ENCODE peak calls at places on chromosomes 3 and 15, in five cellular contexts. One of them, this sample, is unnamed.

GRCh38 chr15:89975482-89976291 is 25.4 kb upstream of the ZNF710 start:
- DNase-seq in neural progenitor cell: no peak
- DNase-seq in upper lobe of right lung: no peak
- DNase-seq in OCI-LY7: no peak
- DNase-seq in cardiac fibroblast: no peak
- DNase-seq in this sample: no peak

GRCh38 chr3:4495294-4496110 is 2.4 kb downstream of the ITPR1 start:
- DNase-seq in neural progenitor cell: no peak
- DNase-seq in upper lobe of right lung: no peak
- DNase-seq in OCI-LY7: peak
- DNase-seq in cardiac fibroblast: peak
- DNase-seq in this sample: no peak

GRCh38 chr15:67130673-67131601 is 65.5 kb downstream of the SMAD3 start:
- DNase-seq in neural progenitor cell: no peak
- DNase-seq in upper lobe of right lung: no peak
- DNase-seq in OCI-LY7: no peak
- DNase-seq in cardiac fibroblast: peak
- DNase-seq in this sample: peak

GRCh38 chr3:133426721-133427120 is 26.9 kb downstream of the BFSP2 start:
- DNase-seq in neural progenitor cell: no peak
- DNase-seq in upper lobe of right lung: no peak
- DNase-seq in OCI-LY7: no peak
- DNase-seq in cardiac fibroblast: peak
- DNase-seq in this sample: peak

GRCh38 chr3:172134352-172134751 is 95.0 kb downstream of the FNDC3B start:
- DNase-seq in neural progenitor cell: no peak
- DNase-seq in upper lobe of right lung: no peak
- DNase-seq in OCI-LY7: no peak
- DNase-seq in cardiac fibroblast: no peak
- DNase-seq in this sample: no peak

GRCh38 chr3:150327678-150328667 is 80.1 kb upstream of the TSC22D2 start:
- DNase-seq in neural progenitor cell: no peak
- DNase-seq in upper lobe of right lung: no peak
- DNase-seq in OCI-LY7: no peak
- DNase-seq in cardiac fibroblast: no peak
- DNase-seq in this sample: no peak

GRCh38 chr3:87228316-87228715 is 1.2 kb downstream of the CHMP2B start:
- DNase-seq in neural progenitor cell: peak
- DNase-seq in upper lobe of right lung: no peak
- DNase-seq in OCI-LY7: no peak
- DNase-seq in cardiac fibroblast: peak
- DNase-seq in this sample: peak

GRCh38 chr3:65883614-65884013 is 155.1 kb downstream of the MAGI1 start:
- DNase-seq in neural progenitor cell: no peak
- DNase-seq in upper lobe of right lung: no peak
- DNase-seq in OCI-LY7: no peak
- DNase-seq in cardiac fibroblast: peak
- DNase-seq in this sample: peak

GRCh38 chr3:55923207-55923606 is 436.1 kb upstream of the WNT5A start:
- DNase-seq in neural progenitor cell: no peak
- DNase-seq in upper lobe of right lung: no peak
- DNase-seq in OCI-LY7: no peak
- DNase-seq in cardiac fibroblast: no peak
- DNase-seq in this sample: no peak

GRCh38 chr3:31275038-31275562 is 257.6 kb upstream of the STT3B start:
- DNase-seq in neural progenitor cell: no peak
- DNase-seq in upper lobe of right lung: no peak
- DNase-seq in OCI-LY7: no peak
- DNase-seq in cardiac fibroblast: peak
- DNase-seq in this sample: peak

GRCh38 chr3:69659180-69659915 is 79.9 kb upstream of the MITF start:
- DNase-seq in neural progenitor cell: no peak
- DNase-seq in upper lobe of right lung: no peak
- DNase-seq in OCI-LY7: no peak
- DNase-seq in cardiac fibroblast: no peak
- DNase-seq in this sample: no peak

GRCh38 chr3:46984591-46985459 is 5.4 kb downstream of the NBEAL2 start:
- DNase-seq in neural progenitor cell: no peak
- DNase-seq in upper lobe of right lung: no peak
- DNase-seq in OCI-LY7: no peak
- DNase-seq in cardiac fibroblast: no peak
- DNase-seq in this sample: no peak

GRCh38 chr15:88871313-88871712 is 24.0 kb downstream of the HAPLN3 start:
- DNase-seq in neural progenitor cell: no peak
- DNase-seq in upper lobe of right lung: no peak
- DNase-seq in OCI-LY7: no peak
- DNase-seq in cardiac fibroblast: no peak
- DNase-seq in this sample: no peak

GRCh38 chr3:102183186-102183585 is 251.6 kb upstream of the ZPLD1 start:
- DNase-seq in neural progenitor cell: peak
- DNase-seq in upper lobe of right lung: no peak
- DNase-seq in OCI-LY7: no peak
- DNase-seq in cardiac fibroblast: no peak
- DNase-seq in this sample: no peak

GRCh38 chr3:171615281-171615680 is 155.1 kb upstream of the TNIK start:
- DNase-seq in neural progenitor cell: no peak
- DNase-seq in upper lobe of right lung: no peak
- DNase-seq in OCI-LY7: no peak
- DNase-seq in cardiac fibroblast: peak
- DNase-seq in this sample: no peak

GRCh38 chr3:144272715-144273114 is 301.1 kb downstream of the DIPK2A start:
- DNase-seq in neural progenitor cell: no peak
- DNase-seq in upper lobe of right lung: no peak
- DNase-seq in OCI-LY7: no peak
- DNase-seq in cardiac fibroblast: no peak
- DNase-seq in this sample: no peak

GRCh38 chr3:139300416-139300815 is 43.4 kb upstream of the MRPS22 start:
- DNase-seq in neural progenitor cell: no peak
- DNase-seq in upper lobe of right lung: no peak
- DNase-seq in OCI-LY7: no peak
- DNase-seq in cardiac fibroblast: no peak
- DNase-seq in this sample: no peak

GRCh38 chr15:93210995-93211394 is 122.0 kb upstream of the RGMA start:
- DNase-seq in neural progenitor cell: no peak
- DNase-seq in upper lobe of right lung: no peak
- DNase-seq in OCI-LY7: no peak
- DNase-seq in cardiac fibroblast: no peak
- DNase-seq in this sample: no peak

GRCh38 chr15:80595391-80595790 is 99.7 kb upstream of the ABHD17C start:
- DNase-seq in neural progenitor cell: no peak
- DNase-seq in upper lobe of right lung: no peak
- DNase-seq in OCI-LY7: no peak
- DNase-seq in cardiac fibroblast: peak
- DNase-seq in this sample: peak

GRCh38 chr3:65483475-65483874 is 555.2 kb downstream of the MAGI1 start:
- DNase-seq in neural progenitor cell: peak
- DNase-seq in upper lobe of right lung: peak
- DNase-seq in OCI-LY7: no peak
- DNase-seq in cardiac fibroblast: no peak
- DNase-seq in this sample: no peak

GRCh38 chr3:127467386-127467785 is 123.1 kb downstream of the TPRA1 start:
- DNase-seq in neural progenitor cell: no peak
- DNase-seq in upper lobe of right lung: no peak
- DNase-seq in OCI-LY7: no peak
- DNase-seq in cardiac fibroblast: no peak
- DNase-seq in this sample: no peak

GRCh38 chr3:66620185-66620803 is 119.5 kb upstream of the LRIG1 start:
- DNase-seq in neural progenitor cell: peak
- DNase-seq in upper lobe of right lung: no peak
- DNase-seq in OCI-LY7: no peak
- DNase-seq in cardiac fibroblast: no peak
- DNase-seq in this sample: no peak

GRCh38 chr15:59917504-59918157 is 86.5 kb upstream of the FOXB1 start:
- DNase-seq in neural progenitor cell: peak
- DNase-seq in upper lobe of right lung: peak
- DNase-seq in OCI-LY7: peak
- DNase-seq in cardiac fibroblast: peak
- DNase-seq in this sample: peak

GRCh38 chr3:37504583-37505357 is 330.4 kb upstream of the LRRFIP2 start:
- DNase-seq in neural progenitor cell: peak
- DNase-seq in upper lobe of right lung: no peak
- DNase-seq in OCI-LY7: no peak
- DNase-seq in cardiac fibroblast: no peak
- DNase-seq in this sample: no peak

GRCh38 chr3:174100744-174101143 is 703.2 kb downstream of the NLGN1 start:
- DNase-seq in neural progenitor cell: no peak
- DNase-seq in upper lobe of right lung: no peak
- DNase-seq in OCI-LY7: no peak
- DNase-seq in cardiac fibroblast: peak
- DNase-seq in this sample: peak

GRCh38 chr15:69074011-69074842 is 59.7 kb downstream of the NOX5 start:
- DNase-seq in neural progenitor cell: peak
- DNase-seq in upper lobe of right lung: peak
- DNase-seq in OCI-LY7: no peak
- DNase-seq in cardiac fibroblast: peak
- DNase-seq in this sample: peak

GRCh38 chr15:26842391-26842790 is 24.5 kb upstream of the GABRA5 start:
- DNase-seq in neural progenitor cell: no peak
- DNase-seq in upper lobe of right lung: no peak
- DNase-seq in OCI-LY7: no peak
- DNase-seq in cardiac fibroblast: no peak
- DNase-seq in this sample: no peak

GRCh38 chr3:124636101-124636862 is 94.0 kb upstream of the UMPS start:
- DNase-seq in neural progenitor cell: no peak
- DNase-seq in upper lobe of right lung: no peak
- DNase-seq in OCI-LY7: no peak
- DNase-seq in cardiac fibroblast: no peak
- DNase-seq in this sample: no peak

GRCh38 chr15:90044191-90044590 is 43.1 kb downstream of the ZNF710 start:
- DNase-seq in neural progenitor cell: no peak
- DNase-seq in upper lobe of right lung: no peak
- DNase-seq in OCI-LY7: no peak
- DNase-seq in cardiac fibroblast: no peak
- DNase-seq in this sample: no peak

GRCh38 chr3:17974206-17974841 is 231.9 kb upstream of the TBC1D5 start:
- DNase-seq in neural progenitor cell: no peak
- DNase-seq in upper lobe of right lung: no peak
- DNase-seq in OCI-LY7: peak
- DNase-seq in cardiac fibroblast: peak
- DNase-seq in this sample: peak
- TF ChIP-seq CTCF in neural progenitor cell: peak
- TF ChIP-seq CTCF in upper lobe of right lung: no peak
- TF ChIP-seq CTCF in OCI-LY7: peak
- TF ChIP-seq CTCF in cardiac fibroblast: peak
- TF ChIP-seq CTCF in this sample: peak

GRCh38 chr3:64329037-64329436 is 103.8 kb upstream of the PRICKLE2 start:
- DNase-seq in neural progenitor cell: no peak
- DNase-seq in upper lobe of right lung: no peak
- DNase-seq in OCI-LY7: peak
- DNase-seq in cardiac fibroblast: no peak
- DNase-seq in this sample: no peak
- TF ChIP-seq CTCF in neural progenitor cell: peak
- TF ChIP-seq CTCF in upper lobe of right lung: no peak
- TF ChIP-seq CTCF in OCI-LY7: peak
- TF ChIP-seq CTCF in cardiac fibroblast: peak
- TF ChIP-seq CTCF in this sample: no peak

DNA sequence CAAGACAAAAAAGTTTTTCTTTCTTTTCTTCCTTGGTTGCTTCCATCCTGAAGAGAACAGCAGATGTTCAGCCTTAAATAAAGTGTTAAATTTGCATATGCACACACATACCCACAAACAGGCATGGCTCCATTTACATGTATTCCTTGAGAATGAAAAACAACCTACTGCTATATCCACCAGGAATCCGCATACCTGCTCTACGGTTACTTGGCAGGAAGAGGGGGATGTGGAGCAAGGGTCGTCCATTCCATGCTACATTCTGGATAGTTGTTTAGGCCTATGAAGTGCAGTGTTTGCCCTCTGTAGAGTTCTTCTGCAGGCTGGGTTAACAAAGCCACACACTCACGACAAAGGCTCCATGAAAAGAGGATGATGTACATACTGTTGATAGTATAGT is 322.8 kb downstream of the KCNH8 start:
- DNase-seq in neural progenitor cell: no peak
- DNase-seq in upper lobe of right lung: no peak
- DNase-seq in OCI-LY7: no peak
- DNase-seq in cardiac fibroblast: no peak
- DNase-seq in this sample: no peak
- TF ChIP-seq CTCF in neural progenitor cell: no peak
- TF ChIP-seq CTCF in upper lobe of right lung: no peak
- TF ChIP-seq CTCF in OCI-LY7: no peak
- TF ChIP-seq CTCF in cardiac fibroblast: no peak
- TF ChIP-seq CTCF in this sample: no peak

GRCh38 chr3:186261638-186262037 is 100.4 kb downstream of the DGKG start:
- DNase-seq in neural progenitor cell: peak
- DNase-seq in upper lobe of right lung: no peak
- DNase-seq in OCI-LY7: peak
- DNase-seq in cardiac fibroblast: peak
- DNase-seq in this sample: no peak
- TF ChIP-seq CTCF in neural progenitor cell: peak
- TF ChIP-seq CTCF in upper lobe of right lung: no peak
- TF ChIP-seq CTCF in OCI-LY7: peak
- TF ChIP-seq CTCF in cardiac fibroblast: peak
- TF ChIP-seq CTCF in this sample: peak

GRCh38 chr15:77418341-77419049 is 1.4 kb downstream of the PEAK1 start:
- DNase-seq in neural progenitor cell: no peak
- DNase-seq in upper lobe of right lung: no peak
- DNase-seq in OCI-LY7: no peak
- DNase-seq in cardiac fibroblast: peak
- DNase-seq in this sample: peak

GRCh38 chr15:77417642-77418041 is 2.3 kb downstream of the PEAK1 start:
- DNase-seq in neural progenitor cell: no peak
- DNase-seq in upper lobe of right lung: no peak
- DNase-seq in OCI-LY7: no peak
- DNase-seq in cardiac fibroblast: peak
- DNase-seq in this sample: peak

GRCh38 chr15:77419836-77420609 is at the start of gene PEAK1:
- DNase-seq in neural progenitor cell: peak
- DNase-seq in upper lobe of right lung: peak
- DNase-seq in OCI-LY7: peak
- DNase-seq in cardiac fibroblast: peak
- DNase-seq in this sample: peak

GRCh38 chr15:77420610-77421369 is at the start of gene HMG20A:
- DNase-seq in neural progenitor cell: peak
- DNase-seq in upper lobe of right lung: peak
- DNase-seq in OCI-LY7: peak
- DNase-seq in cardiac fibroblast: peak
- DNase-seq in this sample: peak

GRCh38 chr15:77419050-77419835 is 661 bp downstream of the PEAK1 start:
- DNase-seq in neural progenitor cell: peak
- DNase-seq in upper lobe of right lung: peak
- DNase-seq in OCI-LY7: no peak
- DNase-seq in cardiac fibroblast: peak
- DNase-seq in this sample: peak
- TF ChIP-seq CTCF in neural progenitor cell: peak
- TF ChIP-seq CTCF in upper lobe of right lung: peak
- TF ChIP-seq CTCF in OCI-LY7: peak
- TF ChIP-seq CTCF in cardiac fibroblast: no peak
- TF ChIP-seq CTCF in this sample: no peak

DNA sequence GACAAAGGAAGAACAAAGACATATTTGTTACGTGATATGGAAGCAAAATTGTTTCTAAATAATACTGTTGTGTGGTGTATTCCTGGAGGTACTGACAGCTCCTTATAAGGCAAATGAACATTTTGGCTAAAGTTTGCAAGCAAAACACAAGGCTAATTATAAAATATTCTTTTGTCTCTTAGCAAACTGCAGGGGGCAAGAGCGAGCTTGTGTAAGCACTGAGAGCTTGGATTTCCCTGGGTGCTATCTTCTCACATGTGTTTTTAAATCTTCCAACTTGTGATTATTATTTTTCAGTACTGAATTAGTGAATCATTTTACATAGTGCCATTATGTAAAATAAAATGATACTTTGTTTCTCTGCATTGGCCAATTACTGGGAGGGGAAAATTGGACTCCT is 611.4 kb downstream of the AGBL1 start:
- DNase-seq in neural progenitor cell: no peak
- DNase-seq in upper lobe of right lung: no peak
- DNase-seq in OCI-LY7: no peak
- DNase-seq in cardiac fibroblast: no peak
- DNase-seq in this sample: no peak
- TF ChIP-seq CTCF in neural progenitor cell: no peak
- TF ChIP-seq CTCF in upper lobe of right lung: no peak
- TF ChIP-seq CTCF in OCI-LY7: peak
- TF ChIP-seq CTCF in cardiac fibroblast: no peak
- TF ChIP-seq CTCF in this sample: no peak